ENCODE peak calls at places on chromosomes 3 and 15, in ten cellular contexts. One of them, this sample, is unnamed.

GRCh38 chr3:187519428-187519890 is 150.7 kb downstream of the SST start:
- DNase-seq in GM13976: no peak
- DNase-seq in fibroblast of lung: no peak
- DNase-seq in AG09309: peak; percentile 20
- DNase-seq in WTC11: peak; percentile 35
- DNase-seq in AG04449: peak; percentile 24
- DNase-seq in RWPE2: no peak
- DNase-seq in cardiac fibroblast: peak; percentile 2
- DNase-seq in AG04450: no peak
- DNase-seq in esophagus muscularis mucosa: peak; percentile 77
- DNase-seq in this sample: no peak

GRCh38 chr3:78255403-78255802 is 1215.5 kb downstream of the ROBO2 start:
- DNase-seq in GM13976: no peak
- DNase-seq in fibroblast of lung: peak; percentile 81
- DNase-seq in AG09309: peak; percentile 88
- DNase-seq in WTC11: no peak
- DNase-seq in AG04449: peak; percentile 68
- DNase-seq in RWPE2: no peak
- DNase-seq in cardiac fibroblast: peak; percentile 78
- DNase-seq in AG04450: peak; percentile 67
- DNase-seq in esophagus muscularis mucosa: no peak
- DNase-seq in this sample: no peak

GRCh38 chr3:135895106-135895733 is 70.3 kb upstream of the PPP2R3A start:
- DNase-seq in GM13976: peak; percentile 40
- DNase-seq in fibroblast of lung: peak; percentile 83
- DNase-seq in AG09309: peak; percentile 59
- DNase-seq in WTC11: peak; percentile 84
- DNase-seq in AG04449: peak; percentile 31
- DNase-seq in RWPE2: peak; percentile 61
- DNase-seq in cardiac fibroblast: peak; percentile 82
- DNase-seq in AG04450: peak; percentile 39
- DNase-seq in esophagus muscularis mucosa: no peak
- DNase-seq in this sample: peak; percentile 72

GRCh38 chr3:143222505-143222904 is 102.9 kb downstream of the CHST2 start:
- DNase-seq in GM13976: no peak
- DNase-seq in fibroblast of lung: no peak
- DNase-seq in AG09309: no peak
- DNase-seq in WTC11: no peak
- DNase-seq in AG04449: no peak
- DNase-seq in RWPE2: no peak
- DNase-seq in cardiac fibroblast: no peak
- DNase-seq in AG04450: no peak
- DNase-seq in esophagus muscularis mucosa: no peak
- DNase-seq in this sample: peak; percentile 22

GRCh38 chr3:145145461-145145860 is 1015.5 kb downstream of the PLOD2 start:
- DNase-seq in GM13976: no peak
- DNase-seq in fibroblast of lung: no peak
- DNase-seq in AG09309: no peak
- DNase-seq in WTC11: no peak
- DNase-seq in AG04449: no peak
- DNase-seq in RWPE2: no peak
- DNase-seq in cardiac fibroblast: no peak
- DNase-seq in AG04450: no peak
- DNase-seq in esophagus muscularis mucosa: no peak
- DNase-seq in this sample: no peak

GRCh38 chr3:128083980-128084674 is 31.9 kb downstream of the SEC61A1 start:
- DNase-seq in GM13976: no peak
- DNase-seq in fibroblast of lung: peak; percentile 74
- DNase-seq in AG09309: no peak
- DNase-seq in WTC11: no peak
- DNase-seq in AG04449: no peak
- DNase-seq in RWPE2: no peak
- DNase-seq in cardiac fibroblast: peak; percentile 40
- DNase-seq in AG04450: no peak
- DNase-seq in esophagus muscularis mucosa: no peak
- DNase-seq in this sample: no peak

GRCh38 chr3:42662037-42662812 is 8.7 kb downstream of the ZBTB47 start:
- DNase-seq in GM13976: peak; percentile 28
- DNase-seq in fibroblast of lung: no peak
- DNase-seq in AG09309: no peak
- DNase-seq in WTC11: no peak
- DNase-seq in AG04449: no peak
- DNase-seq in RWPE2: no peak
- DNase-seq in cardiac fibroblast: no peak
- DNase-seq in AG04450: no peak
- DNase-seq in esophagus muscularis mucosa: no peak
- DNase-seq in this sample: no peak

GRCh38 chr3:48394391-48394790 is 22.4 kb downstream of the FBXW12 start:
- DNase-seq in GM13976: no peak
- DNase-seq in fibroblast of lung: no peak
- DNase-seq in AG09309: no peak
- DNase-seq in WTC11: no peak
- DNase-seq in AG04449: no peak
- DNase-seq in RWPE2: no peak
- DNase-seq in cardiac fibroblast: no peak
- DNase-seq in AG04450: no peak
- DNase-seq in esophagus muscularis mucosa: no peak
- DNase-seq in this sample: no peak

GRCh38 chr3:73365756-73366397 is 258.9 kb downstream of the PDZRN3 start:
- DNase-seq in GM13976: no peak
- DNase-seq in fibroblast of lung: peak; percentile 73
- DNase-seq in AG09309: peak; percentile 20
- DNase-seq in WTC11: no peak
- DNase-seq in AG04449: no peak
- DNase-seq in RWPE2: no peak
- DNase-seq in cardiac fibroblast: peak; percentile 63
- DNase-seq in AG04450: peak; percentile 29
- DNase-seq in esophagus muscularis mucosa: no peak
- DNase-seq in this sample: no peak

GRCh38 chr3:113063126-113063894 is 72.5 kb downstream of the GTPBP8 start:
- DNase-seq in GM13976: no peak
- DNase-seq in fibroblast of lung: no peak
- DNase-seq in AG09309: no peak
- DNase-seq in WTC11: no peak
- DNase-seq in AG04449: no peak
- DNase-seq in RWPE2: no peak
- DNase-seq in cardiac fibroblast: no peak
- DNase-seq in AG04450: no peak
- DNase-seq in esophagus muscularis mucosa: no peak
- DNase-seq in this sample: no peak

GRCh38 chr3:195139876-195140240 is 131.1 kb downstream of the XXYLT1 start:
- DNase-seq in GM13976: no peak
- DNase-seq in fibroblast of lung: no peak
- DNase-seq in AG09309: no peak
- DNase-seq in WTC11: no peak
- DNase-seq in AG04449: no peak
- DNase-seq in RWPE2: no peak
- DNase-seq in cardiac fibroblast: no peak
- DNase-seq in AG04450: no peak
- DNase-seq in esophagus muscularis mucosa: no peak
- DNase-seq in this sample: no peak

DNA sequence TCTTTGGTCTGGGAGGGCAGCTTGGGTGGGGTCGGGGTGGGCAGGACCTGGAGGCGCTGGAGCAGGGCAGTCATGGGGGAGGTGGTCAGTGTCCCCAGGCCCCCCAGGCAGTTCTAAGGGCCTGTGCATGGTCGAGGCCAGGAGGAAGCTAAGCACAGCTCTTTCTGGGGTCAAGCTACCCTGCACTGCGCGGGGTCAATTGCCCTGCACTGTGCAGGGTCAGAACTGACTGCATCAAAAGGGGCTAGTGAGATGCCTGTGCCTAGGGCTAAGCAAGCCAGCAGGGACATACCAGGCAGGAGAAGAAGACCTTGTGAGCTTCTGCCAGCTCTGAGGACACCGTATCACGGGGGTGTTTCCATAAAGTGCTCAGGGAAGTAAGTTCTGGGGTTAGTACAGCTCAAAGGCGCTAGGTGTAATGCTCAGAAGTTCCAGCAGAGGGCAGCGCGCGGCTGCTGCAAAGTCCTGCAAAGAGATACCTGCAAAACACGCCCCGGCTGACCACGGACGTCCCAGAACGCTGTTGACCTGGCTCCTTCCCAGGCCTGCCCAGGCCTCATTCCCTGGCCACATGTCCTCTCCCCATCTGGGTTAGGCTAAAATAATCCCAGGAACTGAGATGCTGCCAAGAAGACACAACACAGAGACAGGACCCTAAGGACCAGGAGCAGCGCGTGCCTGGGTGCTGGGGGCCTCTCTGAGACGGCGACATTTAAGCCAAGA is 18.8 kb upstream of the IQSEC1 start:
- DNase-seq in GM13976: peak; percentile 90
- DNase-seq in fibroblast of lung: peak; percentile 67
- DNase-seq in AG09309: peak; percentile 17
- DNase-seq in WTC11: peak; percentile 92
- DNase-seq in AG04449: no peak
- DNase-seq in RWPE2: no peak
- DNase-seq in cardiac fibroblast: peak; percentile 82
- DNase-seq in AG04450: peak; percentile 33
- DNase-seq in esophagus muscularis mucosa: peak; percentile 98
- DNase-seq in this sample: peak; percentile 91
- TF ChIP-seq CTCF in GM13976: peak; percentile 93
- TF ChIP-seq CTCF in fibroblast of lung: peak; percentile 96
- TF ChIP-seq CTCF in AG09309: peak; percentile 91
- TF ChIP-seq CTCF in WTC11: peak; percentile 99
- TF ChIP-seq CTCF in AG04449: peak; percentile 83
- TF ChIP-seq CTCF in RWPE2: peak; percentile 91
- TF ChIP-seq CTCF in cardiac fibroblast: peak; percentile 98
- TF ChIP-seq CTCF in AG04450: peak; percentile 91
- TF ChIP-seq CTCF in esophagus muscularis mucosa: peak; percentile 100
- TF ChIP-seq CTCF in this sample: peak; percentile 95

GRCh38 chr3:80215191-80215590 is 447.4 kb upstream of the ROBO1 start:
- DNase-seq in GM13976: no peak
- DNase-seq in fibroblast of lung: no peak
- DNase-seq in AG09309: no peak
- DNase-seq in WTC11: no peak
- DNase-seq in AG04449: no peak
- DNase-seq in RWPE2: no peak
- DNase-seq in cardiac fibroblast: no peak
- DNase-seq in AG04450: no peak
- DNase-seq in esophagus muscularis mucosa: no peak
- DNase-seq in this sample: no peak

DNA sequence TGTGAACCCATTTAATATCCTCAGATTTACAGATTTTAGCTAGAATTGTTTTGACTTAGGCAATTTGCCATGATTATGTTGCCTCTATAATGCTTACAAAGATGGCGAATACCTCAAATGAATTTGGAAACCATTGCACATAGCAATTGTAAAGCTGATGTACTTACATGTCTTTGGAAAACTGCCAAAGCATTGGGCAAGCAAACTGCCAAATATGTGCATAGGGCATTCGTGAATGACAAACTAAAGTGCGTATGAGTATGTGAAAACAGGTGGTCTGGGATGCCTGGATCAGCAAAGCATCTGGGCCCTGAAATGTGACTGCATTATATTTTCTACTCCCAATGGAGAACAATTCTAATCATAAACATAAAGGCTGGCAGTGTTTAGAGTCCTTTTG is 445.3 kb upstream of the ROBO1 start:
- DNase-seq in GM13976: no peak
- DNase-seq in fibroblast of lung: peak; percentile 61
- DNase-seq in AG09309: no peak
- DNase-seq in WTC11: no peak
- DNase-seq in AG04449: no peak
- DNase-seq in RWPE2: no peak
- DNase-seq in cardiac fibroblast: no peak
- DNase-seq in AG04450: no peak
- DNase-seq in esophagus muscularis mucosa: no peak
- DNase-seq in this sample: no peak
- TF ChIP-seq CTCF in GM13976: no peak
- TF ChIP-seq CTCF in fibroblast of lung: no peak
- TF ChIP-seq CTCF in AG09309: no peak
- TF ChIP-seq CTCF in WTC11: no peak
- TF ChIP-seq CTCF in AG04449: no peak
- TF ChIP-seq CTCF in RWPE2: no peak
- TF ChIP-seq CTCF in cardiac fibroblast: no peak
- TF ChIP-seq CTCF in AG04450: no peak
- TF ChIP-seq CTCF in esophagus muscularis mucosa: no peak
- TF ChIP-seq CTCF in this sample: no peak

GRCh38 chr15:55628369-55628730 is 40.2 kb upstream of the PYGO1 start:
- DNase-seq in GM13976: no peak
- DNase-seq in fibroblast of lung: peak; percentile 33
- DNase-seq in AG09309: no peak
- DNase-seq in WTC11: no peak
- DNase-seq in AG04449: no peak
- DNase-seq in RWPE2: no peak
- DNase-seq in cardiac fibroblast: no peak
- DNase-seq in AG04450: no peak
- DNase-seq in esophagus muscularis mucosa: no peak
- DNase-seq in this sample: no peak
- TF ChIP-seq CTCF in GM13976: no peak
- TF ChIP-seq CTCF in fibroblast of lung: no peak
- TF ChIP-seq CTCF in AG09309: no peak
- TF ChIP-seq CTCF in WTC11: no peak
- TF ChIP-seq CTCF in AG04449: no peak
- TF ChIP-seq CTCF in RWPE2: no peak
- TF ChIP-seq CTCF in cardiac fibroblast: no peak
- TF ChIP-seq CTCF in AG04450: no peak
- TF ChIP-seq CTCF in esophagus muscularis mucosa: no peak
- TF ChIP-seq CTCF in this sample: no peak

GRCh38 chr15:31145271-31145911 is 43.9 kb upstream of the TRPM1 start:
- DNase-seq in GM13976: no peak
- DNase-seq in fibroblast of lung: peak; percentile 9
- DNase-seq in AG09309: peak; percentile 24
- DNase-seq in WTC11: no peak
- DNase-seq in AG04449: no peak
- DNase-seq in RWPE2: no peak
- DNase-seq in cardiac fibroblast: peak; percentile 63
- DNase-seq in AG04450: no peak
- DNase-seq in esophagus muscularis mucosa: peak; percentile 21
- DNase-seq in this sample: no peak
- TF ChIP-seq CTCF in GM13976: no peak
- TF ChIP-seq CTCF in fibroblast of lung: no peak
- TF ChIP-seq CTCF in AG09309: peak; percentile 17
- TF ChIP-seq CTCF in WTC11: no peak
- TF ChIP-seq CTCF in AG04449: no peak
- TF ChIP-seq CTCF in RWPE2: peak; percentile 26
- TF ChIP-seq CTCF in cardiac fibroblast: no peak
- TF ChIP-seq CTCF in AG04450: peak; percentile 22
- TF ChIP-seq CTCF in esophagus muscularis mucosa: no peak
- TF ChIP-seq CTCF in this sample: no peak

GRCh38 chr15:49225572-49226281 is 55.7 kb downstream of the GALK2 start:
- DNase-seq in GM13976: no peak
- DNase-seq in fibroblast of lung: peak; percentile 54
- DNase-seq in AG09309: no peak
- DNase-seq in WTC11: peak; percentile 80
- DNase-seq in AG04449: no peak
- DNase-seq in RWPE2: no peak
- DNase-seq in cardiac fibroblast: peak; percentile 72
- DNase-seq in AG04450: no peak
- DNase-seq in esophagus muscularis mucosa: no peak
- DNase-seq in this sample: peak; percentile 62
- TF ChIP-seq CTCF in GM13976: no peak
- TF ChIP-seq CTCF in fibroblast of lung: no peak
- TF ChIP-seq CTCF in AG09309: no peak
- TF ChIP-seq CTCF in WTC11: no peak
- TF ChIP-seq CTCF in AG04449: peak; percentile 18
- TF ChIP-seq CTCF in RWPE2: peak; percentile 37
- TF ChIP-seq CTCF in cardiac fibroblast: no peak
- TF ChIP-seq CTCF in AG04450: peak; percentile 14
- TF ChIP-seq CTCF in esophagus muscularis mucosa: no peak
- TF ChIP-seq CTCF in this sample: peak; percentile 82

GRCh38 chr3:184539801-184540440 is 21.7 kb upstream of the EPHB3 start:
- DNase-seq in GM13976: no peak
- DNase-seq in fibroblast of lung: no peak
- DNase-seq in AG09309: no peak
- DNase-seq in WTC11: peak; percentile 66
- DNase-seq in AG04449: no peak
- DNase-seq in RWPE2: no peak
- DNase-seq in cardiac fibroblast: no peak
- DNase-seq in AG04450: no peak
- DNase-seq in esophagus muscularis mucosa: peak; percentile 37
- DNase-seq in this sample: no peak
- TF ChIP-seq CTCF in GM13976: no peak
- TF ChIP-seq CTCF in fibroblast of lung: no peak
- TF ChIP-seq CTCF in AG09309: no peak
- TF ChIP-seq CTCF in WTC11: no peak
- TF ChIP-seq CTCF in AG04449: no peak
- TF ChIP-seq CTCF in RWPE2: no peak
- TF ChIP-seq CTCF in cardiac fibroblast: no peak
- TF ChIP-seq CTCF in AG04450: no peak
- TF ChIP-seq CTCF in esophagus muscularis mucosa: no peak
- TF ChIP-seq CTCF in this sample: no peak

This sample was measured in WERI-Rb-1.